ENCODE peak calls at places on chromosomes 11 and 22, in eight cellular contexts. One of them, this sample, is unnamed.
A peak's percentile ranks its signal among the peaks of the same experiment; 100 is the strongest.

GRCh38 chr11:74321487-74322188 is 10.2 kb upstream of the P4HA3 start:
- DNase-seq in cardiac septum: no peak
- DNase-seq in SK-N-SH: peak; percentile 41
- DNase-seq in upper lobe of right lung: no peak
- DNase-seq in mesenchymal stem cell: no peak
- DNase-seq in progenitor cell of endocrine pancreas: no peak
- DNase-seq in GM23338: peak; percentile 70
- DNase-seq in adrenal gland: peak; percentile 34
- DNase-seq in this sample: peak; percentile 49

GRCh38 chr22:37362618-37363017 is 64.7 kb downstream of the ELFN2 start:
- DNase-seq in cardiac septum: no peak
- DNase-seq in SK-N-SH: no peak
- DNase-seq in upper lobe of right lung: no peak
- DNase-seq in mesenchymal stem cell: no peak
- DNase-seq in progenitor cell of endocrine pancreas: no peak
- DNase-seq in GM23338: no peak
- DNase-seq in adrenal gland: no peak
- DNase-seq in this sample: no peak

GRCh38 chr11:93089474-93090102 is 108.2 kb downstream of the SLC36A4 start:
- DNase-seq in cardiac septum: no peak
- DNase-seq in SK-N-SH: no peak
- DNase-seq in upper lobe of right lung: no peak
- DNase-seq in mesenchymal stem cell: peak; percentile 61
- DNase-seq in progenitor cell of endocrine pancreas: no peak
- DNase-seq in GM23338: peak; percentile 78
- DNase-seq in adrenal gland: peak; percentile 42
- DNase-seq in this sample: peak; percentile 30

GRCh38 chr11:95144313-95145235 is 54.9 kb downstream of the ENDOD1 start:
- DNase-seq in cardiac septum: no peak
- DNase-seq in SK-N-SH: no peak
- DNase-seq in upper lobe of right lung: no peak
- DNase-seq in mesenchymal stem cell: peak; percentile 47
- DNase-seq in progenitor cell of endocrine pancreas: no peak
- DNase-seq in GM23338: no peak
- DNase-seq in adrenal gland: no peak
- DNase-seq in this sample: no peak

GRCh38 chr22:24303007-24303406 is 32.4 kb downstream of the SPECC1L start:
- DNase-seq in cardiac septum: no peak
- DNase-seq in SK-N-SH: no peak
- DNase-seq in upper lobe of right lung: no peak
- DNase-seq in mesenchymal stem cell: no peak
- DNase-seq in progenitor cell of endocrine pancreas: no peak
- DNase-seq in GM23338: no peak
- DNase-seq in adrenal gland: no peak
- DNase-seq in this sample: no peak

GRCh38 chr11:34594603-34595002 is 26.3 kb upstream of the EHF start:
- DNase-seq in cardiac septum: no peak
- DNase-seq in SK-N-SH: no peak
- DNase-seq in upper lobe of right lung: no peak
- DNase-seq in mesenchymal stem cell: no peak
- DNase-seq in progenitor cell of endocrine pancreas: no peak
- DNase-seq in GM23338: no peak
- DNase-seq in adrenal gland: no peak
- DNase-seq in this sample: no peak

GRCh38 chr22:17085277-17086091 is 684 bp downstream of the IL17RA start:
- DNase-seq in cardiac septum: no peak
- DNase-seq in SK-N-SH: no peak
- DNase-seq in upper lobe of right lung: peak; percentile 83
- DNase-seq in mesenchymal stem cell: peak; percentile 40
- DNase-seq in progenitor cell of endocrine pancreas: no peak
- DNase-seq in GM23338: peak; percentile 46
- DNase-seq in adrenal gland: no peak
- DNase-seq in this sample: peak; percentile 77

GRCh38 chr11:132718711-132719641 is 813.3 kb downstream of the OPCML start:
- DNase-seq in cardiac septum: no peak
- DNase-seq in SK-N-SH: no peak
- DNase-seq in upper lobe of right lung: no peak
- DNase-seq in mesenchymal stem cell: peak; percentile 8
- DNase-seq in progenitor cell of endocrine pancreas: no peak
- DNase-seq in GM23338: no peak
- DNase-seq in adrenal gland: no peak
- DNase-seq in this sample: no peak

GRCh38 chr22:35538801-35539321 is 1.8 kb upstream of the RASD2 start:
- DNase-seq in cardiac septum: no peak
- DNase-seq in SK-N-SH: peak; percentile 65
- DNase-seq in upper lobe of right lung: no peak
- DNase-seq in mesenchymal stem cell: peak; percentile 37
- DNase-seq in progenitor cell of endocrine pancreas: peak; percentile 24
- DNase-seq in GM23338: peak; percentile 81
- DNase-seq in adrenal gland: peak; percentile 63
- DNase-seq in this sample: peak; percentile 84

GRCh38 chr11:65786786-65787636 is at the start of gene OVOL1:
- DNase-seq in cardiac septum: no peak
- DNase-seq in SK-N-SH: peak; percentile 64
- DNase-seq in upper lobe of right lung: peak; percentile 91
- DNase-seq in mesenchymal stem cell: no peak
- DNase-seq in progenitor cell of endocrine pancreas: peak; percentile 81
- DNase-seq in GM23338: peak; percentile 87
- DNase-seq in adrenal gland: no peak
- DNase-seq in this sample: peak; percentile 97

GRCh38 chr11:102385053-102385976 is 38.3 kb downstream of the BIRC2 start:
- DNase-seq in cardiac septum: no peak
- DNase-seq in SK-N-SH: no peak
- DNase-seq in upper lobe of right lung: no peak
- DNase-seq in mesenchymal stem cell: no peak
- DNase-seq in progenitor cell of endocrine pancreas: no peak
- DNase-seq in GM23338: no peak
- DNase-seq in adrenal gland: no peak
- DNase-seq in this sample: no peak

GRCh38 chr11:118635642-118636041 is 28.2 kb downstream of the PHLDB1 start:
- DNase-seq in cardiac septum: no peak
- DNase-seq in SK-N-SH: no peak
- DNase-seq in upper lobe of right lung: no peak
- DNase-seq in mesenchymal stem cell: no peak
- DNase-seq in progenitor cell of endocrine pancreas: no peak
- DNase-seq in GM23338: no peak
- DNase-seq in adrenal gland: no peak
- DNase-seq in this sample: no peak

GRCh38 chr22:36561291-36561811 is 32.4 kb upstream of the EIF3D start:
- DNase-seq in cardiac septum: no peak
- DNase-seq in SK-N-SH: no peak
- DNase-seq in upper lobe of right lung: no peak
- DNase-seq in mesenchymal stem cell: no peak
- DNase-seq in progenitor cell of endocrine pancreas: no peak
- DNase-seq in GM23338: peak; percentile 54
- DNase-seq in adrenal gland: no peak
- DNase-seq in this sample: no peak

GRCh38 chr11:45252134-45252856 is 33.8 kb downstream of the SYT13 start:
- DNase-seq in cardiac septum: no peak
- DNase-seq in SK-N-SH: peak; percentile 63
- DNase-seq in upper lobe of right lung: peak; percentile 72
- DNase-seq in mesenchymal stem cell: peak; percentile 54
- DNase-seq in progenitor cell of endocrine pancreas: peak; percentile 76
- DNase-seq in GM23338: peak; percentile 89
- DNase-seq in adrenal gland: peak; percentile 62
- DNase-seq in this sample: peak; percentile 94

GRCh38 chr11:2798951-2799761 is 86.4 kb downstream of the CDKN1C start:
- DNase-seq in cardiac septum: peak; percentile 54
- DNase-seq in SK-N-SH: no peak
- DNase-seq in upper lobe of right lung: peak; percentile 64
- DNase-seq in mesenchymal stem cell: peak; percentile 61
- DNase-seq in progenitor cell of endocrine pancreas: peak; percentile 2
- DNase-seq in GM23338: no peak
- DNase-seq in adrenal gland: peak; percentile 3
- DNase-seq in this sample: no peak

GRCh38 chr11:35112056-35112845 is 26.7 kb upstream of the CD44 start:
- DNase-seq in cardiac septum: no peak
- DNase-seq in SK-N-SH: no peak
- DNase-seq in upper lobe of right lung: no peak
- DNase-seq in mesenchymal stem cell: peak; percentile 69
- DNase-seq in progenitor cell of endocrine pancreas: no peak
- DNase-seq in GM23338: no peak
- DNase-seq in adrenal gland: no peak
- DNase-seq in this sample: no peak

GRCh38 chr11:114553642-114554041 is 6.0 kb downstream of the NXPE1 start:
- DNase-seq in cardiac septum: no peak
- DNase-seq in SK-N-SH: no peak
- DNase-seq in upper lobe of right lung: no peak
- DNase-seq in mesenchymal stem cell: no peak
- DNase-seq in progenitor cell of endocrine pancreas: no peak
- DNase-seq in GM23338: no peak
- DNase-seq in adrenal gland: no peak
- DNase-seq in this sample: no peak

GRCh38 chr11:8368194-8368593 is 104.5 kb upstream of the LMO1 start:
- DNase-seq in cardiac septum: no peak
- DNase-seq in SK-N-SH: peak; percentile 47
- DNase-seq in upper lobe of right lung: no peak
- DNase-seq in mesenchymal stem cell: no peak
- DNase-seq in progenitor cell of endocrine pancreas: no peak
- DNase-seq in GM23338: no peak
- DNase-seq in adrenal gland: no peak
- DNase-seq in this sample: no peak

GRCh38 chr11:134261626-134262488 is 8.5 kb downstream of the ACAD8 start:
- DNase-seq in cardiac septum: no peak
- DNase-seq in SK-N-SH: peak; percentile 66
- DNase-seq in upper lobe of right lung: no peak
- DNase-seq in mesenchymal stem cell: no peak
- DNase-seq in progenitor cell of endocrine pancreas: no peak
- DNase-seq in GM23338: peak; percentile 84
- DNase-seq in adrenal gland: no peak
- DNase-seq in this sample: peak; percentile 86

GRCh38 chr11:44894217-44894617 is 56.5 kb downstream of the TP53I11 start:
- DNase-seq in cardiac septum: no peak
- DNase-seq in SK-N-SH: peak; percentile 86
- DNase-seq in upper lobe of right lung: peak; percentile 75
- DNase-seq in mesenchymal stem cell: peak; percentile 66
- DNase-seq in progenitor cell of endocrine pancreas: peak; percentile 72
- DNase-seq in GM23338: peak; percentile 93
- DNase-seq in adrenal gland: peak; percentile 63
- DNase-seq in this sample: peak; percentile 95

GRCh38 chr11:108551653-108552462 is 41.7 kb downstream of the EXPH5 start:
- DNase-seq in cardiac septum: no peak
- DNase-seq in SK-N-SH: no peak
- DNase-seq in upper lobe of right lung: no peak
- DNase-seq in mesenchymal stem cell: no peak
- DNase-seq in progenitor cell of endocrine pancreas: no peak
- DNase-seq in GM23338: no peak
- DNase-seq in adrenal gland: no peak
- DNase-seq in this sample: no peak

GRCh38 chr11:1767399-1768140 is 3.8 kb upstream of the CTSD start:
- DNase-seq in cardiac septum: peak; percentile 67
- DNase-seq in SK-N-SH: no peak
- DNase-seq in upper lobe of right lung: peak; percentile 48
- DNase-seq in mesenchymal stem cell: no peak
- DNase-seq in progenitor cell of endocrine pancreas: no peak
- DNase-seq in GM23338: no peak
- DNase-seq in adrenal gland: peak; percentile 13
- DNase-seq in this sample: peak; percentile 32

GRCh38 chr11:2701898-2702434 is 2.2 kb upstream of the KCNQ1OT1 start:
- DNase-seq in cardiac septum: peak; percentile 20
- DNase-seq in SK-N-SH: no peak
- DNase-seq in upper lobe of right lung: no peak
- DNase-seq in mesenchymal stem cell: no peak
- DNase-seq in progenitor cell of endocrine pancreas: no peak
- DNase-seq in GM23338: no peak
- DNase-seq in adrenal gland: no peak
- DNase-seq in this sample: no peak

GRCh38 chr22:29133603-29134133 is 60.8 kb downstream of the KREMEN1 start:
- DNase-seq in cardiac septum: no peak
- DNase-seq in SK-N-SH: no peak
- DNase-seq in upper lobe of right lung: no peak
- DNase-seq in mesenchymal stem cell: no peak
- DNase-seq in progenitor cell of endocrine pancreas: no peak
- DNase-seq in GM23338: no peak
- DNase-seq in adrenal gland: no peak
- DNase-seq in this sample: no peak

GRCh38 chr11:119110439-119110838 is 3.3 kb downstream of the C2CD2L start:
- DNase-seq in cardiac septum: no peak
- DNase-seq in SK-N-SH: no peak
- DNase-seq in upper lobe of right lung: no peak
- DNase-seq in mesenchymal stem cell: no peak
- DNase-seq in progenitor cell of endocrine pancreas: no peak
- DNase-seq in GM23338: peak; percentile 34
- DNase-seq in adrenal gland: no peak
- DNase-seq in this sample: peak; percentile 52

GRCh38 chr22:38870791-38871359 is 1.1 kb downstream of the CBX6 start:
- DNase-seq in cardiac septum: peak; percentile 29
- DNase-seq in SK-N-SH: no peak
- DNase-seq in upper lobe of right lung: no peak
- DNase-seq in mesenchymal stem cell: no peak
- DNase-seq in progenitor cell of endocrine pancreas: no peak
- DNase-seq in GM23338: no peak
- DNase-seq in adrenal gland: no peak
- DNase-seq in this sample: no peak

GRCh38 chr11:119489087-119489486 is 66.1 kb upstream of the THY1 start:
- DNase-seq in cardiac septum: peak; percentile 44
- DNase-seq in SK-N-SH: no peak
- DNase-seq in upper lobe of right lung: no peak
- DNase-seq in mesenchymal stem cell: no peak
- DNase-seq in progenitor cell of endocrine pancreas: no peak
- DNase-seq in GM23338: no peak
- DNase-seq in adrenal gland: peak; percentile 6
- DNase-seq in this sample: no peak

GRCh38 chr22:31124811-31125465 is 2.2 kb downstream of the INPP5J start:
- DNase-seq in cardiac septum: no peak
- DNase-seq in SK-N-SH: peak; percentile 68
- DNase-seq in upper lobe of right lung: no peak
- DNase-seq in mesenchymal stem cell: no peak
- DNase-seq in progenitor cell of endocrine pancreas: no peak
- DNase-seq in GM23338: no peak
- DNase-seq in adrenal gland: no peak
- DNase-seq in this sample: no peak

This sample was measured in H7.